ENCODE peak calls at places on chromosomes 12 and 14, in four cellular contexts. One of them, this sample, is unnamed.

GRCh38 chr12:57868870-57869609 is 22.5 kb upstream of the CTDSP2 start:
- DNase-seq in H9: peak
- DNase-seq in neuronal stem cell: no peak
- DNase-seq in IMR-90: no peak
- DNase-seq in this sample: no peak

GRCh38 chr12:93200291-93200917 is 177.3 kb upstream of the NUDT4 start:
- DNase-seq in H9: no peak
- DNase-seq in IMR-90: no peak
- DNase-seq in neuronal stem cell: no peak
- DNase-seq in this sample: no peak

GRCh38 chr12:127041985-127042625 is 1224.9 kb upstream of the TMEM132C start:
- DNase-seq in H9: no peak
- DNase-seq in neuronal stem cell: no peak
- DNase-seq in IMR-90: no peak
- DNase-seq in this sample: no peak

GRCh38 chr12:2083561-2083960 is 30.8 kb downstream of the CACNA1C start:
- DNase-seq in H9: no peak
- DNase-seq in neuronal stem cell: no peak
- DNase-seq in IMR-90: no peak
- DNase-seq in this sample: no peak

GRCh38 chr14:54593860-54594259 is 26.9 kb downstream of the SAMD4A start:
- DNase-seq in IMR-90: peak
- DNase-seq in neuronal stem cell: no peak
- DNase-seq in H9: no peak
- DNase-seq in this sample: no peak

GRCh38 chr12:128661216-128661550 is 162.6 kb downstream of the SLC15A4 start:
- DNase-seq in H9: no peak
- DNase-seq in neuronal stem cell: no peak
- DNase-seq in IMR-90: no peak
- DNase-seq in this sample: no peak

GRCh38 chr12:103128862-103129501 is 171.5 kb downstream of the ASCL1 start:
- DNase-seq in neuronal stem cell: no peak
- DNase-seq in IMR-90: no peak
- DNase-seq in H9: no peak
- DNase-seq in this sample: no peak

GRCh38 chr12:58811346-58811745 is 109.0 kb downstream of the LRIG3 start:
- DNase-seq in neuronal stem cell: no peak
- DNase-seq in H9: no peak
- DNase-seq in IMR-90: no peak
- DNase-seq in this sample: no peak

GRCh38 chr14:75053396-75054289 is 2.4 kb upstream of the MLH3 start:
- DNase-seq in H9: no peak
- DNase-seq in neuronal stem cell: no peak
- DNase-seq in IMR-90: no peak
- DNase-seq in this sample: no peak

GRCh38 chr12:44317651-44318126 is 481.8 kb downstream of the TMEM117 start:
- DNase-seq in H9: peak
- DNase-seq in IMR-90: peak
- DNase-seq in neuronal stem cell: peak
- DNase-seq in this sample: peak

GRCh38 chr12:27521066-27521465 is 2.9 kb upstream of the PPFIBP1 start:
- DNase-seq in H9: peak
- DNase-seq in IMR-90: peak
- DNase-seq in neuronal stem cell: no peak
- DNase-seq in this sample: no peak

GRCh38 chr12:53504004-53504920 is 3.0 kb downstream of the NPFF start:
- DNase-seq in H9: no peak
- DNase-seq in neuronal stem cell: no peak
- DNase-seq in IMR-90: no peak
- DNase-seq in this sample: no peak

GRCh38 chr12:109921982-109922381 is 21.9 kb downstream of the TCHP start:
- DNase-seq in H9: no peak
- DNase-seq in neuronal stem cell: no peak
- DNase-seq in IMR-90: no peak
- DNase-seq in this sample: no peak

GRCh38 chr12:79422060-79422812 is 268.5 kb downstream of the PAWR start:
- DNase-seq in H9: no peak
- DNase-seq in neuronal stem cell: no peak
- DNase-seq in IMR-90: no peak
- DNase-seq in this sample: no peak

GRCh38 chr12:46546634-46547273 is 174.2 kb upstream of the SLC38A2 start:
- DNase-seq in H9: no peak
- DNase-seq in neuronal stem cell: no peak
- DNase-seq in IMR-90: peak
- DNase-seq in this sample: no peak

GRCh38 chr12:80937391-80938238 is at the start of gene LIN7A:
- DNase-seq in neuronal stem cell: peak
- DNase-seq in IMR-90: peak
- DNase-seq in H9: peak
- DNase-seq in this sample: no peak

GRCh38 chr12:107736914-107737313 is 24.0 kb downstream of the PRDM4 start:
- DNase-seq in H9: no peak
- DNase-seq in IMR-90: no peak
- DNase-seq in neuronal stem cell: no peak
- DNase-seq in this sample: no peak

GRCh38 chr14:103508521-103508920 is 14.1 kb downstream of the CKB start:
- DNase-seq in H9: no peak
- DNase-seq in IMR-90: no peak
- DNase-seq in neuronal stem cell: no peak
- DNase-seq in this sample: no peak
- H2BK15ac ChIP-seq in H9: no peak
- H2BK15ac ChIP-seq in IMR-90: no peak
- H2BK15ac ChIP-seq in neuronal stem cell: no peak
- H2BK15ac ChIP-seq in this sample: no peak

GRCh38 chr14:99318091-99318958 is 46.3 kb upstream of the BCL11B start:
- DNase-seq in IMR-90: no peak
- DNase-seq in neuronal stem cell: no peak
- DNase-seq in H9: peak
- DNase-seq in this sample: no peak
- H2BK15ac ChIP-seq in IMR-90: no peak
- H2BK15ac ChIP-seq in neuronal stem cell: no peak
- H2BK15ac ChIP-seq in H9: no peak
- H2BK15ac ChIP-seq in this sample: no peak

DNA sequence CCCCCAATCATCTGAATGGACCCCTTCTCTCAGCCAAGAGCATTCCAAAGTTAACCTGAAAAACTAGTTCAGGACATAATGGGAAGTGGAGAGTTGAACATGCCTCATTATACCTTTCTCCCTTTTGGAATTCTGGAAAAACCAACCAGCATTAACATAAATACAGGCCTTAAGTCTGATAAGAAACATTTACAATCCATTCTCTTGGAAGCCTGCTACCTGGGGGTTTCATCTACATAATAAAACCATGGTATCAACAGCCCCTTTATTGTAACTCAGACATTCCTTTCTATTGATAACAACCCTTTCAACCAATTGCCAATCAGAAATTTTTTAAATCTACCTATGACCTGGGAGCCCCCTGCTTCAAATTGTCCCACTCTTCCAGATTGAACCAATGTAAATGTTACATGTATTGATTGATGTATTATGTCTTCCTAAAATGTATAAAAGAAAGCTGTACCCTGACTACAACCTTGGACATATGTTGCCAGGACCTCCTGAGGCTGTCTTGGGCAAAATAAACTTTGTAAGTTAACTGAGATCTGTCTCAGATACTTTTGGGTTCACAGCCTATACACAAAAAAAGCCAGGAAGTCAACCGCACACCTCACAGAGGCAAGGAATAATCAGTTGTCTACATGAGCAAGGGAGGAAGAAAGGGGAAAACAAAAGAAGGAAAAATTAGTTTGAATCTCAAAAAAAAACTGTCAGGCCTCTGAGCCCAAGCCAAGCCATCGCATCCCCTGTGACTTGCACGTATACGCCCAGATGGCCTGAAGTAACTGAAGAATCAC is 17.6 kb upstream of the SSTR1 start:
- DNase-seq in H9: no peak
- DNase-seq in neuronal stem cell: no peak
- DNase-seq in IMR-90: no peak
- DNase-seq in this sample: no peak
- H2BK15ac ChIP-seq in H9: no peak
- H2BK15ac ChIP-seq in neuronal stem cell: no peak
- H2BK15ac ChIP-seq in IMR-90: no peak
- H2BK15ac ChIP-seq in this sample: no peak

GRCh38 chr14:50532502-50533313 is at the start of gene MAP4K5:
- DNase-seq in H9: peak
- DNase-seq in neuronal stem cell: peak
- DNase-seq in IMR-90: peak
- DNase-seq in this sample: peak
- H2BK15ac ChIP-seq in H9: no peak
- H2BK15ac ChIP-seq in neuronal stem cell: peak
- H2BK15ac ChIP-seq in IMR-90: peak
- H2BK15ac ChIP-seq in this sample: peak

DNA sequence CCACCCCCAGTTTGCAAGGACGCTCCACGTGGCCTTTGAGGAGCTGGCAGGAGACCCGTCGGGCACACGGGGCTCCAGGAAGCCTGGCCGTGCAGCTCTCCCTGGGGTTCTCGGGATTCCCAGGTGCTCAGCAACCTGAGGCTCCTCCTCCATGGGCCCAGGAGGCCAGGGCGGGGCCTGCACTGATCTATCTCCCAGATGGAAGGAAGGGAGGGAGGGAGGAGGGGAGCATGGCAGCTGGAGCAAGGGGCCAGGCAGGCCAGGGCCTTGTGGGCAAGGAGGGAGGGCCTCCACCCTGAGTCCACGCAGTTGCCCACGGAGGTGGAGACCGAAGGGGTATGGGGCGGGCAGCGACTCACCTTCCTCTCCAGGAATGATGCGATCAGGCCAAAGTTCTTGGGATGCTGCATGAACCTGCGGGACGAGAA is 127.3 kb downstream of the RFLNA start:
- DNase-seq in IMR-90: no peak
- DNase-seq in neuronal stem cell: no peak
- DNase-seq in H9: peak
- DNase-seq in this sample: no peak
- H2BK15ac ChIP-seq in IMR-90: peak
- H2BK15ac ChIP-seq in neuronal stem cell: no peak
- H2BK15ac ChIP-seq in H9: no peak
- H2BK15ac ChIP-seq in this sample: no peak

GRCh38 chr14:31232081-31232480 is 24.5 kb upstream of the HECTD1 start:
- DNase-seq in IMR-90: no peak
- DNase-seq in H9: no peak
- DNase-seq in neuronal stem cell: no peak
- DNase-seq in this sample: no peak
- H2BK15ac ChIP-seq in IMR-90: no peak
- H2BK15ac ChIP-seq in H9: no peak
- H2BK15ac ChIP-seq in neuronal stem cell: no peak
- H2BK15ac ChIP-seq in this sample: no peak